ENCODE peak calls at places on chromosomes 16 and 17, in seven cellular contexts. J is AG09309, T is AG04450, Y is HFF-Myc, C is A549, O is uterus, P is heart right ventricle. S is an unnamed sample.

GRCh38 chr17:82772026-82772425 is 20.2 kb downstream of the TBCD start:
- DNase-seq in J (peak), T (peak), Y (no peak), C (peak), O (no peak), P (no peak), S (no peak)

GRCh38 chr16:79768594-79768993 is 168.1 kb upstream of the MAF start:
- DNase-seq in J (no peak), T (no peak), Y (no peak), C (no peak), O (no peak), P (no peak), S (no peak)

GRCh38 chr17:44569459-44569858 is 12.2 kb downstream of the FZD2 start:
- DNase-seq in J (no peak), T (no peak), Y (no peak), C (no peak), O (no peak), P (no peak), S (no peak)

GRCh38 chr17:11488407-11488806 is 109.9 kb upstream of the DNAH9 start:
- DNase-seq in J (no peak), T (no peak), Y (no peak), C (no peak), O (no peak), P (no peak), S (no peak)

GRCh38 chr17:14201087-14201486 is 35.6 kb downstream of the CDRT15 start:
- DNase-seq in J (no peak), T (no peak), Y (no peak), C (no peak), O (no peak), P (no peak), S (no peak)

GRCh38 chr16:85357924-85358505 is 245.7 kb upstream of the CIBAR2 start:
- DNase-seq in J (no peak), T (no peak), Y (no peak), C (no peak), O (no peak), P (no peak), S (no peak)

GRCh38 chr17:42363767-42364585 is 24.3 kb downstream of the STAT3 start:
- DNase-seq in J (no peak), T (no peak), Y (no peak), C (no peak), O (no peak), P (no peak), S (no peak)

GRCh38 chr17:6177941-6178694 is 107.9 kb downstream of the WSCD1 start:
- DNase-seq in J (no peak), T (no peak), Y (no peak), C (no peak), O (no peak), P (no peak), S (no peak)

GRCh38 chr17:43570518-43570928 is 24.4 kb upstream of the ETV4 start:
- DNase-seq in J (no peak), T (peak), Y (peak), C (peak), O (no peak), P (no peak), S (no peak)

GRCh38 chr16:80014241-80014939 is 413.9 kb upstream of the MAF start:
- DNase-seq in J (no peak), T (no peak), Y (no peak), C (peak), O (no peak), P (no peak), S (no peak)

GRCh38 chr17:30549864-30550511 is 72.8 kb downstream of the GOSR1 start:
- DNase-seq in J (no peak), T (no peak), Y (no peak), C (no peak), O (no peak), P (no peak), S (no peak)

GRCh38 chr16:17173134-17173729 is 297.5 kb downstream of the XYLT1 start:
- DNase-seq in J (peak), T (peak), Y (no peak), C (no peak), O (no peak), P (peak), S (peak)

GRCh38 chr16:25035494-25036405 is 20.6 kb upstream of the ARHGAP17 start:
- DNase-seq in J (no peak), T (no peak), Y (no peak), C (no peak), O (no peak), P (no peak), S (no peak)

GRCh38 chr17:48236681-48237134 is 129.1 kb downstream of the SNX11 start:
- DNase-seq in J (no peak), T (no peak), Y (no peak), C (peak), O (no peak), P (no peak), S (no peak)

GRCh38 chr17:52124993-52125392 is 33.5 kb downstream of the CA10 start:
- DNase-seq in J (no peak), T (no peak), Y (no peak), C (no peak), O (no peak), P (no peak), S (no peak)

GRCh38 chr16:23423496-23424049 is 29.4 kb downstream of the COG7 start:
- DNase-seq in J (peak), T (peak), Y (peak), C (peak), O (peak), P (peak), S (no peak)

GRCh38 chr17:79887451-79887991 is 48.3 kb upstream of the CBX4 start:
- DNase-seq in J (no peak), T (no peak), Y (no peak), C (no peak), O (no peak), P (no peak), S (no peak)

GRCh38 chr17:81334419-81334896 is 39.4 kb upstream of the SLC38A10 start:
- DNase-seq in J (no peak), T (no peak), Y (no peak), C (no peak), O (no peak), P (no peak), S (no peak)

GRCh38 chr16:78324649-78325274 is 225.3 kb downstream of the WWOX start:
- DNase-seq in J (no peak), T (no peak), Y (no peak), C (no peak), O (no peak), P (no peak), S (no peak)

GRCh38 chr16:89193021-89193575 is 7.2 kb downstream of the SLC22A31 start:
- DNase-seq in J (peak), T (no peak), Y (no peak), C (peak), O (no peak), P (peak), S (peak)

GRCh38 chr16:2157480-2158261 is 2.1 kb downstream of the TRAF7 start:
- DNase-seq in J (no peak), T (no peak), Y (no peak), C (no peak), O (no peak), P (no peak), S (no peak)

GRCh38 chr17:48483471-48484131 is 47.2 kb downstream of the HOXB1 start:
- DNase-seq in J (peak), T (peak), Y (peak), C (no peak), O (no peak), P (no peak), S (no peak)

GRCh38 chr17:68518063-68518815 is 6.0 kb downstream of the PRKAR1A start:
- DNase-seq in J (no peak), T (no peak), Y (no peak), C (no peak), O (no peak), P (no peak), S (no peak)

GRCh38 chr17:42518755-42519545 is 17.1 kb upstream of the NAGLU start:
- DNase-seq in J (no peak), T (no peak), Y (no peak), C (peak), O (peak), P (peak), S (no peak)

GRCh38 chr17:58329035-58329807 is 626 bp upstream of the TSPOAP1 start:
- DNase-seq in J (no peak), T (no peak), Y (no peak), C (no peak), O (no peak), P (no peak), S (peak)

GRCh38 chr17:75950850-75951554 is 10.2 kb upstream of the FBF1 start:
- DNase-seq in J (no peak), T (no peak), Y (no peak), C (no peak), O (no peak), P (no peak), S (no peak)

GRCh38 chr16:78976212-78976611 is 624.3 kb downstream of the MAF start:
- DNase-seq in J (no peak), T (no peak), Y (no peak), C (no peak), O (no peak), P (no peak), S (no peak)

GRCh38 chr17:68868708-68869107 is 86.5 kb downstream of the ABCA8 start:
- DNase-seq in J (no peak), T (no peak), Y (peak), C (no peak), O (no peak), P (no peak), S (no peak)

GRCh38 chr17:53353919-53354351 is 468.8 kb upstream of the KIF2B start:
- DNase-seq in J (no peak), T (no peak), Y (no peak), C (no peak), O (no peak), P (peak), S (no peak)

GRCh38 chr16:85751665-85752501 is 987 bp upstream of the C16orf74 start:
- DNase-seq in J (no peak), T (no peak), Y (no peak), C (no peak), O (no peak), P (no peak), S (no peak)

GRCh38 chr17:15963670-15964110 is 18.8 kb downstream of the ADORA2B start:
- DNase-seq in J (no peak), T (no peak), Y (no peak), C (peak), O (no peak), P (no peak), S (no peak)

GRCh38 chr17:1713878-1714487 is 3.8 kb upstream of the TLCD2 start:
- DNase-seq in J (no peak), T (no peak), Y (no peak), C (peak), O (peak), P (no peak), S (peak)

GRCh38 chr16:83802135-83802534 is 5.6 kb upstream of the HSBP1 start:
- DNase-seq in J (peak), T (peak), Y (peak), C (peak), O (no peak), P (peak), S (no peak)

GRCh38 chr16:89402962-89403361 is 87.4 kb downstream of the ANKRD11 start:
- DNase-seq in J (no peak), T (no peak), Y (no peak), C (no peak), O (no peak), P (no peak), S (peak)

GRCh38 chr16:17290237-17290636 is 180.5 kb downstream of the XYLT1 start:
- DNase-seq in J (no peak), T (no peak), Y (no peak), C (no peak), O (no peak), P (no peak), S (no peak)

GRCh38 chr16:3773663-3774062 is 56.3 kb upstream of the TRAP1 start:
- DNase-seq in J (no peak), T (no peak), Y (no peak), C (no peak), O (no peak), P (no peak), S (no peak)

GRCh38 chr17:38926290-38927070 is 1.1 kb downstream of the LASP1NB start:
- DNase-seq in J (no peak), T (no peak), Y (no peak), C (no peak), O (no peak), P (no peak), S (no peak)

GRCh38 chr16:58499615-58500328 is at the start of gene NDRG4:
- DNase-seq in J (peak), T (peak), Y (peak), C (peak), O (no peak), P (peak), S (peak)

GRCh38 chr17:21282231-21282630 is 2.3 kb upstream of the MAP2K3 start:
- DNase-seq in J (peak), T (peak), Y (no peak), C (peak), O (peak), P (no peak), S (no peak)

GRCh38 chr16:72901012-72901411 is 146.9 kb downstream of the ZFHX3 start:
- DNase-seq in J (no peak), T (no peak), Y (no peak), C (no peak), O (no peak), P (no peak), S (no peak)

GRCh38 chr17:62592305-62593099 is 35.0 kb upstream of the MRC2 start:
- DNase-seq in J (no peak), T (no peak), Y (no peak), C (peak), O (no peak), P (no peak), S (no peak)
- TF ChIP-seq CTCF in J (peak), T (no peak), Y (no peak), C (no peak), O (no peak), P (no peak), S (no peak)

GRCh38 chr16:11224096-11224893 is 31.7 kb downstream of the SOCS1 start:
- DNase-seq in J (no peak), T (no peak), Y (no peak), C (no peak), O (peak), P (peak), S (peak)
- H3K4me3 ChIP-seq in J (no peak), T (no peak), Y (no peak), C (no peak), O (no peak), P (no peak), S (no peak)

DNA sequence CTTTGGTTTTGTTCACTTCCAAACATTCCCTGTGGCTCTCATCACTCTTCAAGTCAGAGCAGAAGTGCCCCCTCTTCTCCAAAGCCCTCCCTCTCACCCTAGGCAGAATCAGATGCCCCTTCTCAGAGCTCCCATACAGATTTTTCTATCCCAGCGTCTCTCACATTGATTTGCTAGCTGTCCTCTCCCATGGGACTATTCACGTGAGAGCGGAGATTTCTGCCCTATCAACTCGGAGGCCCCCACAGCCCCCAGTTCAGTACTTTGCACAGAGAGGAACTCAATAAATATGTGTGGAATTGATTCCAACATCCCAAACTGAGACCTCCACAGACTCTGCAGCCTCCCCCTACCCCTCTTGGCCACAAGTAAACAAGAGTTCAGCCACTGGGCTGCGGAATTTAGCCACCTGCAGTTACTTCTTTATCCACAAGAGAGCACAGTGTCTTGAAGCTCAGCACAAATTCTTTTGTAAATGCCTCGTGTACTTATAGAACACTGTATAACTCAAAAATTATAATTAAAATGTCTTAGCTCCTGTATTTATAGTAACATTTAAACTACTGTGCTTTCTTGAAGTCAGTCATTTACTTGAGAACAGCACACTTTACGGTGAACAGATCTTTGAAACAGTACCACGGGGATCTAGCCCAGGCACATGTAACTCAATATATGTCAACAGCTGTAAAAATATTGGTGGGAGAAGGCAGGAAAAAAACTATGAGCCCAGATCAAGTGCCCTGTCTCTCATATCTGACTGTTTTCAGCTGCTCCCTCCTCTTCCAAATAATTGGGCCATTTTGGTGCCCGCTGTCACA is 182.9 kb downstream of the C16orf78 start:
- DNase-seq in J (no peak), T (no peak), Y (no peak), C (peak), O (no peak), P (no peak), S (no peak)
- TF ChIP-seq CTCF in J (peak), T (peak), Y (peak), C (peak), O (peak), P (peak), S (peak)

DNA sequence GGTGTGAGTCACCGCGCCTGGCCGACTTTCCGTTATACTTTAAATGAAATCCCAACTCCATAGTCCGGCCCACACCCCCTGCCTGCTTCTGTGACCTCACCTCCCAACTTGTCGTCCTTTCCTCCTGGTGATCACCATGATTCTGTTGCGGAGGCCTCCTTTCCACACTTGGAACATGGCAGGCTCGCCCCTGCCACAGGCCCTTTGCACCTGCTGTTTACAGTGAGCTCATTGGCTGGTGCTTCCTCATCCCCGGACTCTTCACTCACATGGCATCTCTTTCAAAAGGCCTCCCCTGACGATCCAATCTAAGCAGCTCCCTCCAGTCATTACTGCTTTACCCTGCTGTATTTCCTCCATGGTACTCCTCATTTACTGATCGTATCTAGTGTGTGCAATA is 64.6 kb downstream of the RAP1GAP2 start:
- DNase-seq in J (no peak), T (no peak), Y (no peak), C (no peak), O (no peak), P (no peak), S (no peak)
- H3K4me3 ChIP-seq in J (no peak), T (no peak), Y (no peak), C (no peak), O (no peak), P (no peak), S (no peak)

GRCh38 chr17:74457820-74458166 is 8.6 kb upstream of the CD300A start:
- DNase-seq in J (no peak), T (no peak), Y (no peak), C (no peak), O (no peak), P (no peak), S (no peak)
- TF ChIP-seq CTCF in J (no peak), T (no peak), Y (no peak), C (peak), O (no peak), P (peak), S (peak)

GRCh38 chr17:4967539-4968165 is at the start of gene SPAG7:
- DNase-seq in J (peak), T (peak), Y (peak), C (peak), O (peak), P (peak), S (peak)

GRCh38 chr17:4970273-4970672 is 2.7 kb upstream of the SPAG7 start:
- DNase-seq in J (no peak), T (no peak), Y (no peak), C (no peak), O (no peak), P (no peak), S (no peak)

GRCh38 chr17:4968166-4968915 is 724 bp upstream of the SPAG7 start:
- DNase-seq in J (no peak), T (no peak), Y (no peak), C (no peak), O (no peak), P (no peak), S (no peak)

GRCh38 chr17:4968916-4969550 is 1.4 kb upstream of the SPAG7 start:
- DNase-seq in J (peak), T (peak), Y (peak), C (peak), O (peak), P (no peak), S (no peak)

GRCh38 chr17:4969551-4970231 is 2.1 kb upstream of the SPAG7 start:
- DNase-seq in J (no peak), T (no peak), Y (no peak), C (no peak), O (no peak), P (no peak), S (no peak)
- H3K4me3 ChIP-seq in J (peak), T (peak), Y (peak), C (no peak), O (no peak), P (no peak), S (no peak)

DNA sequence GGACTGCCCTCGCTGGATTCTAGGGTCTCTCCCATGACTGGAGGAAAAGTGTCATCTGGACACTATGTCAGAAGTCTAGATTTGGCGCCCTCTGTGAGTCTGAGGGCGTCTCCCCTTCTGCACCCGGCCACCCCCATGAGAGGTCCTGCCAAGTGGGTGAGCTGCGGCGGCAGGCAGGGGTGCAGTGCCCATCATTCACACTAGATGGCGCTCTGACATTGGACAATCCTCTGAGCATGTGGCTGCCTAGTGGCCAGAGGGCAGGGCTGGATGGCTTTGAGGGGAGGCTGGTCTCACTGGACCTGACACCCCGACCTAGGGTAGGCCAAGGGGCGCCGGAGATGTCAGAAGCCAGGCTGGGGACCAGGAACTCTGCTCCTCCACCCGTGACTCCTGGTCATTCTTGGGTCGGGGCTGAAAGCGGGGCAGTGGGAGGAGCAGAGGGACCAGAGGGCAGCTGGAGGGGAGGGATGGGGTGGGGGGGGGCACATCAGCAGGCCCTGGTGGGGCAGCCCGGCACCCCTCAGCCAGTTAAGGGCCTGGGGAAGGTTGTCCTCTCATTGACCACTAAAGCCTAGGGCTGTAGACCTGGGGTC is 28.0 kb downstream of the MRM1 start:
- DNase-seq in J (peak), T (peak), Y (peak), C (peak), O (peak), P (peak), S (peak)
- TF ChIP-seq CTCF in J (peak), T (peak), Y (peak), C (peak), O (peak), P (peak), S (peak)

GRCh38 chr16:11310634-11310977 is 29.5 kb upstream of the PRM1 start:
- DNase-seq in J (no peak), T (no peak), Y (no peak), C (no peak), O (no peak), P (no peak), S (no peak)
- H3K4me3 ChIP-seq in J (no peak), T (no peak), Y (no peak), C (no peak), O (no peak), P (no peak), S (no peak)